ENCODE peak calls at places on chromosomes 1 and 21, in ten cellular contexts. H is stomach; O is foreskin keratinocyte; B is tibial nerve; P is fibroblast of lung; A is uterus; U is PC-3; R is DND-41; I is CD8-positive, alpha-beta memory T cell; T is transverse colon. C is an unnamed sample. For H3K4me1, the result is how much of the 10 kb centered on the place peaks cover.

GRCh38 chr1:7249516-7249915 is 464.3 kb downstream of the CAMTA1 start:
- DNase-seq in H (no peak), O (no peak), B (no peak), P (no peak), A (no peak), U (no peak), R (no peak), I (no peak), T (no peak), C (no peak)

GRCh38 chr1:30313176-30313575 is 410.2 kb downstream of the MATN1 start:
- DNase-seq in H (no peak), O (no peak), B (no peak), P (no peak), A (no peak), U (no peak), R (no peak), I (no peak), T (no peak), C (no peak)

GRCh38 chr1:226479432-226479831 is 69.1 kb upstream of the STUM start:
- DNase-seq in H (peak), O (peak), B (no peak), P (no peak), A (no peak), U (peak), R (no peak), I (no peak), T (no peak), C (peak)

GRCh38 chr1:12434174-12434573 is 183.8 kb downstream of the DHRS3 start:
- DNase-seq in H (no peak), O (peak), B (no peak), P (peak), A (no peak), U (peak), R (peak), I (peak), T (peak), C (no peak)

GRCh38 chr1:224486801-224487583 is 52.4 kb upstream of the WDR26 start:
- DNase-seq in H (no peak), O (no peak), B (no peak), P (no peak), A (no peak), U (no peak), R (no peak), I (no peak), T (no peak), C (no peak)

GRCh38 chr1:2342384-2343022 is 48.9 kb downstream of the MORN1 start:
- DNase-seq in H (no peak), O (no peak), B (no peak), P (no peak), A (no peak), U (no peak), R (no peak), I (no peak), T (no peak), C (no peak)

GRCh38 chr1:91011726-91012125 is 10.1 kb downstream of the ZNF644 start:
- DNase-seq in H (no peak), O (no peak), B (no peak), P (peak), A (no peak), U (peak), R (no peak), I (no peak), T (no peak), C (no peak)

GRCh38 chr1:15937146-15937545 is 38.8 kb downstream of the ZBTB17 start:
- DNase-seq in H (peak), O (no peak), B (no peak), P (no peak), A (no peak), U (no peak), R (no peak), I (no peak), T (no peak), C (no peak)

GRCh38 chr21:40386301-40386911 is 460.6 kb downstream of the DSCAM start:
- DNase-seq in H (peak), O (peak), B (peak), P (no peak), A (no peak), U (peak), R (peak), I (no peak), T (peak), C (peak)

GRCh38 chr21:45132841-45133573 is 58.6 kb downstream of the ADARB1 start:
- DNase-seq in H (no peak), O (no peak), B (peak), P (peak), A (no peak), U (no peak), R (no peak), I (no peak), T (no peak), C (peak)
- H3K4me1 ChIP-seq in H (half or more), O (under half), B (half or more), P (under half), A (under half), U (under half), R (under half), I (under half), T (under half), C (under half)

GRCh38 chr1:248821101-248821500 is 4.6 kb downstream of the SH3BP5L start:
- DNase-seq in H (no peak), O (peak), B (no peak), P (peak), A (no peak), U (peak), R (no peak), I (peak), T (no peak), C (no peak)

GRCh38 chr1:248821641-248822040 is 4.1 kb downstream of the SH3BP5L start:
- DNase-seq in H (no peak), O (no peak), B (no peak), P (no peak), A (no peak), U (no peak), R (peak), I (peak), T (no peak), C (no peak)

GRCh38 chr1:248824301-248824700 is 1.4 kb downstream of the SH3BP5L start:
- DNase-seq in H (no peak), O (no peak), B (no peak), P (no peak), A (no peak), U (no peak), R (no peak), I (peak), T (no peak), C (no peak)

GRCh38 chr1:248823517-248824001 is 2.2 kb downstream of the SH3BP5L start:
- DNase-seq in H (no peak), O (peak), B (no peak), P (no peak), A (no peak), U (peak), R (no peak), I (peak), T (no peak), C (no peak)

GRCh38 chr1:248822148-248823032 is 3.3 kb downstream of the SH3BP5L start:
- DNase-seq in H (no peak), O (no peak), B (no peak), P (no peak), A (no peak), U (peak), R (peak), I (peak), T (no peak), C (no peak)
- H3K4me1 ChIP-seq in H (half or more), O (under half), B (half or more), P (under half), A (under half), U (half or more), R (half or more), I (half or more), T (under half), C (under half)

GRCh38 chr1:203701606-203702005 is 63.4 kb upstream of the LAX1 start:
- DNase-seq in H (no peak), O (peak), B (no peak), P (no peak), A (no peak), U (peak), R (no peak), I (no peak), T (no peak), C (no peak)

GRCh38 chr1:203700901-203701300 is 64.1 kb upstream of the LAX1 start:
- DNase-seq in H (no peak), O (no peak), B (no peak), P (no peak), A (no peak), U (no peak), R (no peak), I (no peak), T (no peak), C (no peak)

GRCh38 chr1:203696673-203697072 is 68.3 kb upstream of the LAX1 start:
- DNase-seq in H (no peak), O (no peak), B (no peak), P (no peak), A (no peak), U (no peak), R (no peak), I (no peak), T (no peak), C (no peak)

GRCh38 chr1:203695116-203695515 is 68.5 kb downstream of the ATP2B4 start:
- DNase-seq in H (no peak), O (no peak), B (no peak), P (no peak), A (no peak), U (no peak), R (no peak), I (no peak), T (no peak), C (no peak)

GRCh38 chr1:203698144-203698543 is 66.8 kb upstream of the LAX1 start:
- DNase-seq in H (no peak), O (no peak), B (no peak), P (no peak), A (no peak), U (no peak), R (no peak), I (no peak), T (no peak), C (no peak)
- H3K4me1 ChIP-seq in H (half or more), O (under half), B (under half), P (under half), A (under half), U (under half), R (under half), I (under half), T (under half), C (under half)

GRCh38 chr1:214544791-214545190 is 6.6 kb downstream of the PTPN14 start:
- DNase-seq in H (no peak), O (no peak), B (no peak), P (no peak), A (no peak), U (no peak), R (peak), I (no peak), T (no peak), C (no peak)

GRCh38 chr1:214547747-214548146 is 3.7 kb downstream of the PTPN14 start:
- DNase-seq in H (no peak), O (peak), B (no peak), P (no peak), A (no peak), U (no peak), R (no peak), I (no peak), T (no peak), C (no peak)

GRCh38 chr1:214546076-214546475 is 5.3 kb downstream of the PTPN14 start:
- DNase-seq in H (no peak), O (no peak), B (no peak), P (no peak), A (no peak), U (no peak), R (no peak), I (no peak), T (no peak), C (no peak)

GRCh38 chr1:214546886-214547641 is 4.3 kb downstream of the PTPN14 start:
- DNase-seq in H (no peak), O (peak), B (no peak), P (peak), A (no peak), U (peak), R (no peak), I (no peak), T (no peak), C (no peak)

DNA sequence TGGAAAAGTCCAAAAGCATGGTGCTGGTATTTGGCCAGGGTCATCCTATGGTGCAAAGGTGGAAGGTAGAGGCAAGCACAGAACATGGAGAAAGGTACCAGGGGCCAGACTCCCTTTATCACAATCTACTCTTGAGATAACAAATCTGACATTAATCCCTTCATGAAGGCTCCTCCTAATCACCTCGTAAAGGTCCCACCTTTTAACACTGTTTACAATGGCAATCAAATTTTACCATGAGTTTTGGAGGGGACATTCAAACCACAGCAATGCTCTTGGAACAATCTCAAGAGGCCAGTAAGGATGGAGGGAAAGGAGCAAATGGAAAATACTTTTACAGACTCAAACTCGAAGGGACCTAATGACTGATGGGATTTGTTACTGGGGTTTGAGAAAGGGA is 6.1 kb downstream of the PTPN14 start:
- DNase-seq in H (no peak), O (no peak), B (no peak), P (no peak), A (no peak), U (no peak), R (no peak), I (no peak), T (no peak), C (no peak)
- H3K4me1 ChIP-seq in H (half or more), O (under half), B (half or more), P (under half), A (under half), U (under half), R (under half), I (under half), T (under half), C (under half)